ENCODE peak calls at places on chromosomes 16 and 17, in nine cellular contexts. L, H, V, P, C, J, A, G and F are unnamed samples.

GRCh38 chr16:77905356-77905920 is 116.9 kb upstream of the CLEC3A start:
- DNase-seq in L (no peak), H (no peak), V (no peak), P (no peak), C (no peak), J (no peak), A (no peak), G (no peak), F (no peak)

GRCh38 chr17:3447625-3448024 is 14.0 kb upstream of the OR1E2 start:
- DNase-seq in L (no peak), H (no peak), V (peak; percentile 19), P (peak; percentile 2), C (no peak), J (peak; percentile 5), A (no peak), G (no peak), F (peak; percentile 18)

GRCh38 chr17:82592751-82593589 is 55.3 kb downstream of the WDR45B start:
- DNase-seq in L (peak; percentile 88), H (peak; percentile 14), V (peak; percentile 82), P (peak; percentile 79), C (peak; percentile 22), J (peak; percentile 47), A (peak; percentile 88), G (peak; percentile 84), F (peak; percentile 67)

GRCh38 chr16:8935989-8936388 is 27.7 kb downstream of the USP7 start:
- DNase-seq in L (no peak), H (no peak), V (no peak), P (peak; percentile 14), C (no peak), J (no peak), A (no peak), G (no peak), F (no peak)

GRCh38 chr17:81537343-81537855 is 9.2 kb downstream of the FSCN2 start:
- DNase-seq in L (peak; percentile 53), H (no peak), V (no peak), P (peak; percentile 36), C (no peak), J (no peak), A (peak; percentile 85), G (no peak), F (no peak)

GRCh38 chr17:78671607-78672404 is 94.6 kb upstream of the DNAH17 start:
- DNase-seq in L (peak; percentile 54), H (no peak), V (peak; percentile 36), P (no peak), C (no peak), J (no peak), A (no peak), G (no peak), F (no peak)

GRCh38 chr17:63140255-63140654 is 174.2 kb downstream of the TANC2 start:
- DNase-seq in L (peak; percentile 60), H (no peak), V (peak; percentile 48), P (peak; percentile 14), C (no peak), J (no peak), A (peak; percentile 12), G (no peak), F (peak; percentile 18)

GRCh38 chr17:66403846-66404597 is 101.6 kb downstream of the PRKCA start:
- DNase-seq in L (peak; percentile 34), H (no peak), V (peak; percentile 31), P (no peak), C (no peak), J (no peak), A (no peak), G (no peak), F (no peak)

GRCh38 chr16:23728112-23728477 is 15.1 kb upstream of the ERN2 start:
- DNase-seq in L (no peak), H (no peak), V (no peak), P (no peak), C (no peak), J (no peak), A (no peak), G (no peak), F (no peak)

GRCh38 chr17:19238167-19238505 is 970 bp downstream of the EPN2 start:
- DNase-seq in L (peak; percentile 61), H (no peak), V (no peak), P (peak; percentile 44), C (no peak), J (peak; percentile 15), A (peak; percentile 61), G (no peak), F (no peak)

GRCh38 chr16:28187595-28188004 is 24.2 kb downstream of the XPO6 start:
- DNase-seq in L (no peak), H (no peak), V (no peak), P (no peak), C (no peak), J (no peak), A (no peak), G (no peak), F (no peak)

GRCh38 chr17:13413001-13413400 is 188.7 kb downstream of the HS3ST3A1 start:
- DNase-seq in L (peak; percentile 42), H (no peak), V (peak; percentile 58), P (no peak), C (no peak), J (no peak), A (no peak), G (peak; percentile 27), F (no peak)

GRCh38 chr17:45019177-45019711 is 32.2 kb downstream of the DCAKD start:
- DNase-seq in L (peak; percentile 85), H (no peak), V (peak; percentile 44), P (peak; percentile 62), C (peak; percentile 26), J (no peak), A (peak; percentile 56), G (no peak), F (peak; percentile 22)

GRCh38 chr17:66365204-66365524 is 62.8 kb downstream of the PRKCA start:
- DNase-seq in L (peak; percentile 25), H (no peak), V (peak; percentile 29), P (no peak), C (no peak), J (peak; percentile 59), A (no peak), G (no peak), F (peak; percentile 31)

GRCh38 chr16:68739964-68740627 is 3.0 kb downstream of the CDH1 start:
- DNase-seq in L (no peak), H (no peak), V (no peak), P (peak; percentile 89), C (no peak), J (no peak), A (peak; percentile 58), G (no peak), F (no peak)

GRCh38 chr17:44097110-44097810 is 26.2 kb downstream of the HDAC5 start:
- DNase-seq in L (peak; percentile 83), H (no peak), V (peak; percentile 40), P (peak; percentile 82), C (no peak), J (no peak), A (peak; percentile 55), G (peak; percentile 52), F (peak; percentile 88)

GRCh38 chr17:17032131-17032692 is 10.0 kb upstream of the MPRIP start:
- DNase-seq in L (peak; percentile 94), H (no peak), V (peak; percentile 70), P (no peak), C (no peak), J (no peak), A (peak; percentile 88), G (peak; percentile 87), F (peak; percentile 73)

GRCh38 chr17:64786337-64786736 is 124.2 kb upstream of the SMURF2 start:
- DNase-seq in L (no peak), H (no peak), V (no peak), P (no peak), C (no peak), J (no peak), A (no peak), G (no peak), F (no peak)

GRCh38 chr17:61397086-61397842 is 2.4 kb upstream of the TBX2 start:
- DNase-seq in L (peak; percentile 85), H (no peak), V (no peak), P (no peak), C (no peak), J (no peak), A (no peak), G (no peak), F (no peak)

GRCh38 chr16:9122969-9123368 is 31.5 kb downstream of the HAPSTR1 start:
- DNase-seq in L (no peak), H (no peak), V (no peak), P (no peak), C (no peak), J (no peak), A (no peak), G (no peak), F (no peak)

GRCh38 chr17:28878981-28879380 is 18.6 kb downstream of the FLOT2 start:
- DNase-seq in L (peak; percentile 64), H (no peak), V (peak; percentile 58), P (peak; percentile 64), C (no peak), J (no peak), A (peak; percentile 19), G (peak; percentile 30), F (peak; percentile 59)